ENCODE peak calls at places on chromosomes 13 and 19, in seven cellular contexts. C is heart right ventricle, R is mesothelial cell of epicardium, F is colonic mucosa, B is nephron progenitor cell, N is psoas muscle, Y is cardiac muscle cell. J is an unnamed sample.

GRCh38 chr13:72599148-72599743 is 128.2 kb downstream of the MZT1 start:
- DNase-seq in N (no peak), C (no peak), R (no peak), F (no peak), Y (no peak), B (no peak), J (no peak)

GRCh38 chr19:2173841-2174577 is 10.3 kb downstream of the DOT1L start:
- DNase-seq in F (no peak), B (no peak), C (no peak), N (no peak), Y (no peak), R (no peak), J (no peak)

GRCh38 chr19:33175886-33176669 is 18.1 kb upstream of the LRP3 start:
- DNase-seq in B (no peak), R (no peak), N (no peak), C (no peak), F (no peak), Y (peak), J (peak)

GRCh38 chr13:31629085-31629785 is 110.1 kb upstream of the RXFP2 start:
- DNase-seq in B (no peak), Y (no peak), R (no peak), F (no peak), N (no peak), C (no peak), J (no peak)

GRCh38 chr13:111213964-111214726 is 99.0 kb downstream of the ARHGEF7 start:
- DNase-seq in F (no peak), R (no peak), C (no peak), B (no peak), Y (peak), N (no peak), J (no peak)

GRCh38 chr19:801861-802496 is 4.7 kb downstream of the PTBP1 start:
- DNase-seq in Y (peak), B (no peak), N (peak), C (no peak), F (no peak), R (no peak), J (no peak)

GRCh38 chr19:6135367-6135766 is at the start of gene ACSBG2:
- DNase-seq in Y (no peak), B (no peak), N (no peak), F (no peak), R (no peak), C (no peak), J (no peak)

GRCh38 chr13:53104120-53104519 is 75.5 kb downstream of the OLFM4 start:
- DNase-seq in N (no peak), F (no peak), C (no peak), R (no peak), B (no peak), Y (no peak), J (no peak)

GRCh38 chr13:46288570-46289259 is 77.0 kb downstream of the LRRC63 start:
- DNase-seq in Y (peak), F (no peak), B (peak), C (no peak), N (no peak), R (no peak), J (no peak)
- TF ChIP-seq CTCF in Y (peak), F (peak), B (peak), C (peak), N (peak), R (peak), J (peak)

GRCh38 chr13:113209336-113209879 is at the start of gene CUL4A:
- DNase-seq in B (peak), F (peak), N (peak), R (peak), Y (peak), C (peak), J (peak)

GRCh38 chr13:113210834-113211233 is 1.4 kb downstream of the CUL4A start:
- DNase-seq in R (no peak), C (no peak), N (no peak), F (no peak), Y (no peak), B (no peak), J (no peak)

GRCh38 chr13:113207890-113208423 is 512 bp downstream of the PCID2 start:
- DNase-seq in C (peak), R (no peak), N (peak), Y (peak), B (no peak), F (peak), J (peak)

GRCh38 chr13:113209880-113210421 is 538 bp downstream of the CUL4A start:
- DNase-seq in B (peak), C (peak), F (peak), N (peak), R (peak), Y (peak), J (peak)

DNA sequence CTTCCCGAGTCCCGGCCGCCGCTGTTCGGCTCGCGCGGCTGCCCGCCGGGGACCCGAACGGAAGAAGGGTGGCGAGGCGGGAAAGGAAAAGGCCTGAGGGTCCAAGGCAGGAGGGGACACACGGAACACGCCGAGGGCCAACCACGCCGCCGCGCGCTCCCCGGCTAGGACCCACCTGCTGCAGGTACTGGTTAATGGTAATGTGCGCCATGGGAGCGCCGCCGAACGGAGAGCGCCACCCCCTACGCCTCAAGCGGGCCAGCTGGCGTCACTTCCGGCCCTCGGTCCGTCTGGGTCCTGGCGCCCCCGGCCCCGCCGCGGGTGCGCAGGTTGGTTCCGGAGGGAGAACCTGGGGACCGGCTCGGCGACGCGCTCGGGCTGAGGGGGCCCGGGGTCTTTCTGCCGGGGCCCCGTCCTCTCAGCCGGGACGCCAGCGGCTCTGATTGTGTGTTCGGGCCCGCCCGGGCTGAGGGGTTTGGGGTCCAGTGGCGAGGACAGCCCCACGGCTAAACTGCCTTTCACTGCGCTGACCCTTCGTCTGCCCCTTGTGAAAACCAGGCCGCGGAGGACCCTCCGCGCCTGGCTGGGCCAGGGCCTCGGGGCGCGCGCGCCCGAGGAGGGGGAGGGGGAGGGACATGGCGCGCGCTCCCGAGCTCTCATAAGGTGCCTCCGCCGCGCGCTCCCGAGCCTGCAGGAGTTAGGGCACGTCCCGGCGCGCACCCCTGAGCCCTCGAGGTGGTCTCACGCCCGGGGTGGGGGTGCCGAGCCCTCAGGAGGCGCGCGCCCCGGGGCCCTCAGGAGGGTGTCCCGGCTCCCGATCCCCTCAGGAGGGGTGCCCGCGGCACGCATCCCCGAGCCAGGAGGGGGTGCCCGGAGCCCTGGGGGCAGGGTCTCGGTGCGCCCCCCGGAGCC is at the start of gene PCID2:
- DNase-seq in R (peak), B (peak), Y (peak), F (peak), N (peak), C (peak), J (peak)
- TF ChIP-seq CTCF in R (no peak), B (no peak), Y (no peak), F (no peak), N (peak), C (no peak), J (peak)

DNA sequence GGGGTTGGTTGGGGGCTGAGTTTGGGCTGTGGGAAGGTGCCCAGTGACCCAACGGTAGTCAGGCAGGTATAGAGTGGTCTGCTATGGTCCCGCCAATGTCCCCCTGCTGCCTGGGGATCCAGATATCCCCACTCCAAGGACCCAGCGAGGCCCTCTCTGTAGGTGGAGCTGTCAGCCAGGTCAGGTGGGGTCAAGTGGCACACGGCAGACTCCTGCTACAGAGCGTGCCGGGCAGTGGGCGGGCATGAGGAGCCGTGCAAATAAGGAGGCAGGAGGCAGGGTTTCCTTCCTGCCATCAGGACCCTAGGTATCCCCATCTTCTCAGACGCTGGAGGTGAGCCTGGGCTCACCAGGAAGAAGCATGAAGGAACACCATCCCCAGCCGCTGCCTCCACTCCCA is 14.9 kb downstream of the EVI5L start:
- DNase-seq in B (no peak), F (no peak), C (no peak), Y (peak), N (no peak), R (no peak), J (no peak)
- TF ChIP-seq CTCF in B (no peak), F (no peak), C (no peak), Y (no peak), N (no peak), R (no peak), J (no peak)

GRCh38 chr19:51564791-51565190 is 6.3 kb upstream of the ZNF175 start:
- DNase-seq in Y (no peak), B (no peak), R (no peak), N (no peak), C (no peak), F (no peak), J (no peak)
- TF ChIP-seq CTCF in Y (no peak), B (no peak), R (no peak), N (no peak), C (no peak), F (no peak), J (no peak)

J was measured in progenitor cell of endocrine pancreas.